ENCODE peak calls at places on chromosomes 11 and 22, in ten cellular contexts. One of them, this sample, is unnamed.

GRCh38 chr11:65003282-65003681 is 6.5 kb upstream of the BATF2 start:
- DNase-seq in kidney epithelial cell: no peak
- DNase-seq in IMR-90: peak; percentile 66
- DNase-seq in pancreas: no peak
- DNase-seq in GM23338: no peak
- DNase-seq in kidney: no peak
- DNase-seq in cardiac muscle cell: peak; percentile 60
- DNase-seq in A549: no peak
- DNase-seq in heart right ventricle: no peak
- DNase-seq in BE2C: no peak
- DNase-seq in this sample: no peak

GRCh38 chr22:22164541-22165272 is 79.9 kb upstream of the VPREB1 start:
- DNase-seq in kidney epithelial cell: no peak
- DNase-seq in IMR-90: no peak
- DNase-seq in pancreas: no peak
- DNase-seq in GM23338: peak; percentile 46
- DNase-seq in kidney: no peak
- DNase-seq in cardiac muscle cell: no peak
- DNase-seq in A549: no peak
- DNase-seq in heart right ventricle: no peak
- DNase-seq in BE2C: no peak
- DNase-seq in this sample: no peak

GRCh38 chr11:116420770-116421528 is 351.8 kb downstream of the BUD13 start:
- DNase-seq in kidney epithelial cell: no peak
- DNase-seq in IMR-90: no peak
- DNase-seq in pancreas: no peak
- DNase-seq in GM23338: no peak
- DNase-seq in kidney: no peak
- DNase-seq in cardiac muscle cell: peak; percentile 11
- DNase-seq in A549: no peak
- DNase-seq in heart right ventricle: no peak
- DNase-seq in BE2C: peak; percentile 40
- DNase-seq in this sample: no peak

GRCh38 chr11:3824714-3825472 is 15.9 kb downstream of the RHOG start:
- DNase-seq in kidney epithelial cell: no peak
- DNase-seq in IMR-90: no peak
- DNase-seq in pancreas: peak; percentile 62
- DNase-seq in GM23338: peak; percentile 96
- DNase-seq in kidney: no peak
- DNase-seq in cardiac muscle cell: peak; percentile 69
- DNase-seq in A549: peak; percentile 81
- DNase-seq in heart right ventricle: peak; percentile 58
- DNase-seq in BE2C: peak; percentile 68
- DNase-seq in this sample: no peak

GRCh38 chr11:2565447-2566222 is 120.8 kb downstream of the KCNQ1 start:
- DNase-seq in kidney epithelial cell: no peak
- DNase-seq in IMR-90: no peak
- DNase-seq in pancreas: peak; percentile 29
- DNase-seq in GM23338: no peak
- DNase-seq in kidney: peak; percentile 49
- DNase-seq in cardiac muscle cell: no peak
- DNase-seq in A549: no peak
- DNase-seq in heart right ventricle: no peak
- DNase-seq in BE2C: peak; percentile 0
- DNase-seq in this sample: no peak

GRCh38 chr11:120839846-120840402 is 184.0 kb upstream of the TBCEL start:
- DNase-seq in kidney epithelial cell: no peak
- DNase-seq in IMR-90: no peak
- DNase-seq in pancreas: no peak
- DNase-seq in GM23338: no peak
- DNase-seq in kidney: no peak
- DNase-seq in cardiac muscle cell: no peak
- DNase-seq in A549: no peak
- DNase-seq in heart right ventricle: no peak
- DNase-seq in BE2C: no peak
- DNase-seq in this sample: no peak

GRCh38 chr11:69627551-69627950 is 13.4 kb upstream of the CCND1 start:
- DNase-seq in kidney epithelial cell: no peak
- DNase-seq in IMR-90: no peak
- DNase-seq in pancreas: no peak
- DNase-seq in GM23338: no peak
- DNase-seq in kidney: no peak
- DNase-seq in cardiac muscle cell: no peak
- DNase-seq in A549: no peak
- DNase-seq in heart right ventricle: no peak
- DNase-seq in BE2C: no peak
- DNase-seq in this sample: no peak

GRCh38 chr22:27581688-27582087 is 219.9 kb downstream of the MN1 start:
- DNase-seq in kidney epithelial cell: no peak
- DNase-seq in IMR-90: peak; percentile 17
- DNase-seq in pancreas: no peak
- DNase-seq in GM23338: no peak
- DNase-seq in kidney: peak; percentile 85
- DNase-seq in cardiac muscle cell: no peak
- DNase-seq in A549: no peak
- DNase-seq in heart right ventricle: peak; percentile 89
- DNase-seq in BE2C: no peak
- DNase-seq in this sample: no peak

GRCh38 chr11:92638678-92639077 is 330.8 kb upstream of the MTNR1B start:
- DNase-seq in kidney epithelial cell: peak; percentile 44
- DNase-seq in IMR-90: no peak
- DNase-seq in pancreas: no peak
- DNase-seq in GM23338: no peak
- DNase-seq in kidney: no peak
- DNase-seq in cardiac muscle cell: no peak
- DNase-seq in A549: peak; percentile 0
- DNase-seq in heart right ventricle: no peak
- DNase-seq in BE2C: no peak
- DNase-seq in this sample: no peak

GRCh38 chr11:117851852-117852251 is 24.6 kb downstream of the FXYD6 start:
- DNase-seq in kidney epithelial cell: no peak
- DNase-seq in IMR-90: no peak
- DNase-seq in pancreas: no peak
- DNase-seq in GM23338: no peak
- DNase-seq in kidney: peak; percentile 43
- DNase-seq in cardiac muscle cell: no peak
- DNase-seq in A549: no peak
- DNase-seq in heart right ventricle: peak; percentile 70
- DNase-seq in BE2C: no peak
- DNase-seq in this sample: no peak

GRCh38 chr11:78046486-78046854 is 17.2 kb upstream of the THRSP start:
- DNase-seq in kidney epithelial cell: no peak
- DNase-seq in IMR-90: no peak
- DNase-seq in pancreas: no peak
- DNase-seq in GM23338: no peak
- DNase-seq in kidney: no peak
- DNase-seq in cardiac muscle cell: no peak
- DNase-seq in A549: no peak
- DNase-seq in heart right ventricle: no peak
- DNase-seq in BE2C: no peak
- DNase-seq in this sample: no peak
- H3K4me3 ChIP-seq in kidney epithelial cell: no peak overlapping the region
- H3K4me3 ChIP-seq in IMR-90: no peak overlapping the region
- H3K4me3 ChIP-seq in pancreas: no peak overlapping the region
- H3K4me3 ChIP-seq in GM23338: peak overlapping the region; percentile 57
- H3K4me3 ChIP-seq in kidney: peak overlapping the region; percentile 77
- H3K4me3 ChIP-seq in cardiac muscle cell: no peak overlapping the region
- H3K4me3 ChIP-seq in A549: no peak overlapping the region
- H3K4me3 ChIP-seq in heart right ventricle: no peak overlapping the region
- H3K4me3 ChIP-seq in BE2C: peak overlapping the region; percentile 59
- H3K4me3 ChIP-seq in this sample: no peak overlapping the region

GRCh38 chr11:129364143-129364654 is 11.4 kb upstream of the BARX2 start:
- DNase-seq in kidney epithelial cell: peak; percentile 50
- DNase-seq in IMR-90: peak; percentile 82
- DNase-seq in pancreas: peak; percentile 86
- DNase-seq in GM23338: peak; percentile 95
- DNase-seq in kidney: peak; percentile 91
- DNase-seq in cardiac muscle cell: peak; percentile 91
- DNase-seq in A549: peak; percentile 29
- DNase-seq in heart right ventricle: peak; percentile 69
- DNase-seq in BE2C: peak; percentile 78
- DNase-seq in this sample: peak; percentile 52
- TF ChIP-seq CTCF in kidney epithelial cell: peak; percentile 100
- TF ChIP-seq CTCF in IMR-90: peak; percentile 100
- TF ChIP-seq CTCF in pancreas: peak; percentile 98
- TF ChIP-seq CTCF in GM23338: peak; percentile 100
- TF ChIP-seq CTCF in kidney: peak; percentile 100
- TF ChIP-seq CTCF in cardiac muscle cell: peak; percentile 100
- TF ChIP-seq CTCF in A549: peak; percentile 98
- TF ChIP-seq CTCF in heart right ventricle: peak; percentile 99
- TF ChIP-seq CTCF in BE2C: peak; percentile 100
- TF ChIP-seq CTCF in this sample: peak; percentile 100

GRCh38 chr22:41661088-41661487 is 27.6 kb downstream of the SNU13 start:
- DNase-seq in kidney epithelial cell: no peak
- DNase-seq in IMR-90: peak; percentile 18
- DNase-seq in pancreas: no peak
- DNase-seq in GM23338: no peak
- DNase-seq in kidney: no peak
- DNase-seq in cardiac muscle cell: no peak
- DNase-seq in A549: no peak
- DNase-seq in heart right ventricle: no peak
- DNase-seq in BE2C: no peak
- DNase-seq in this sample: no peak
- H3K4me3 ChIP-seq in kidney epithelial cell: no peak overlapping the region
- H3K4me3 ChIP-seq in IMR-90: no peak overlapping the region
- H3K4me3 ChIP-seq in pancreas: no peak overlapping the region
- H3K4me3 ChIP-seq in GM23338: no peak overlapping the region
- H3K4me3 ChIP-seq in kidney: no peak overlapping the region
- H3K4me3 ChIP-seq in cardiac muscle cell: no peak overlapping the region
- H3K4me3 ChIP-seq in A549: no peak overlapping the region
- H3K4me3 ChIP-seq in heart right ventricle: no peak overlapping the region
- H3K4me3 ChIP-seq in BE2C: no peak overlapping the region
- H3K4me3 ChIP-seq in this sample: no peak overlapping the region

GRCh38 chr22:31488988-31489617 is 539 bp downstream of the EIF4ENIF1 start:
- DNase-seq in kidney epithelial cell: no peak
- DNase-seq in IMR-90: peak; percentile 7
- DNase-seq in pancreas: peak; percentile 66
- DNase-seq in GM23338: peak; percentile 65
- DNase-seq in kidney: peak; percentile 83
- DNase-seq in cardiac muscle cell: peak; percentile 74
- DNase-seq in A549: no peak
- DNase-seq in heart right ventricle: peak; percentile 19
- DNase-seq in BE2C: peak; percentile 61
- DNase-seq in this sample: no peak

GRCh38 chr22:31492151-31492550 is 2.5 kb upstream of the EIF4ENIF1 start:
- DNase-seq in kidney epithelial cell: no peak
- DNase-seq in IMR-90: no peak
- DNase-seq in pancreas: no peak
- DNase-seq in GM23338: no peak
- DNase-seq in kidney: no peak
- DNase-seq in cardiac muscle cell: no peak
- DNase-seq in A549: no peak
- DNase-seq in heart right ventricle: no peak
- DNase-seq in BE2C: no peak
- DNase-seq in this sample: no peak

GRCh38 chr22:31490496-31490925 is 869 bp upstream of the EIF4ENIF1 start:
- DNase-seq in kidney epithelial cell: no peak
- DNase-seq in IMR-90: peak; percentile 79
- DNase-seq in pancreas: no peak
- DNase-seq in GM23338: peak; percentile 58
- DNase-seq in kidney: no peak
- DNase-seq in cardiac muscle cell: peak; percentile 57
- DNase-seq in A549: peak; percentile 37
- DNase-seq in heart right ventricle: peak; percentile 60
- DNase-seq in BE2C: peak; percentile 39
- DNase-seq in this sample: no peak

GRCh38 chr22:31489632-31490495 is at the start of gene EIF4ENIF1:
- DNase-seq in kidney epithelial cell: no peak
- DNase-seq in IMR-90: peak; percentile 78
- DNase-seq in pancreas: peak; percentile 88
- DNase-seq in GM23338: peak; percentile 87
- DNase-seq in kidney: peak; percentile 95
- DNase-seq in cardiac muscle cell: peak; percentile 88
- DNase-seq in A549: peak; percentile 62
- DNase-seq in heart right ventricle: peak; percentile 93
- DNase-seq in BE2C: peak; percentile 92
- DNase-seq in this sample: no peak

DNA sequence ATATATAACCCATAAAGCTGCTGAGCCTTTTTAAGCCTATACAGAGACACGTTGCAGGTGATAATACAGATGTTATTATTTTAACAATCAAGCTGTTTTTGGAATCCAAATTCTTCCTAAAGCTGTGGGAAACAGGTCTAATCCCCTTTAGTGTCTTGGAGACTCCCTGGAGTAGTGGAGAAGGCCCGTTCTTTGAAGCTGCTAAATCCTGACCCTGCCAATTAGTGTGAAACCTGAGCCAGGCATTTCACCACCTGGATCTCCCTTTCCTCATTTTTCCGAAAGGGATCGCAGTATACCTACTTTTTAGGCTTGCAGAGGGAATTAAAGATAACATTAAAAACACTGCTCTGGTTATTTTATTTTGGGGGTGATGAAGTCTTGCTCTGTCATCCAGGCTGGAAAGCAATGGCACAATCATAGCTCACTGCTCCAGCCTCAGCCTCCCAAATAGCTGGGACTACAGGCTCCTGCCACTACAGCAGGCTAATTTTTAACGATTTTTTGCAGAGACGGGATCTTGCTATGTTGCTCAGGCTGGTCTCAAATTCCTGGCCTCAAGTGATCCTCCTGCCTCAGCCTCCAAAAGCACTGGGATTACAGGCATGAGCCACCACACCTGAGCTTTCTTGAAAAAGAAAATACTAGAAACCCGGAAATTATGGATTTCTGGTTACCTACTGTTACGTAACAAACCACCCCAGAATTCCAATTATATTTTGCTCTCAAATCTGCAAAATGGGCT is 1.7 kb upstream of the EIF4ENIF1 start:
- DNase-seq in kidney epithelial cell: no peak
- DNase-seq in IMR-90: no peak
- DNase-seq in pancreas: no peak
- DNase-seq in GM23338: peak; percentile 52
- DNase-seq in kidney: no peak
- DNase-seq in cardiac muscle cell: no peak
- DNase-seq in A549: no peak
- DNase-seq in heart right ventricle: no peak
- DNase-seq in BE2C: no peak
- DNase-seq in this sample: no peak
- TF ChIP-seq CTCF in kidney epithelial cell: no peak
- TF ChIP-seq CTCF in IMR-90: no peak
- TF ChIP-seq CTCF in pancreas: no peak
- TF ChIP-seq CTCF in GM23338: no peak
- TF ChIP-seq CTCF in kidney: no peak
- TF ChIP-seq CTCF in cardiac muscle cell: no peak
- TF ChIP-seq CTCF in A549: no peak
- TF ChIP-seq CTCF in heart right ventricle: no peak
- TF ChIP-seq CTCF in BE2C: no peak
- TF ChIP-seq CTCF in this sample: no peak

GRCh38 chr22:37017356-37017755 is 1.9 kb downstream of the TST start:
- DNase-seq in kidney epithelial cell: no peak
- DNase-seq in IMR-90: no peak
- DNase-seq in pancreas: no peak
- DNase-seq in GM23338: no peak
- DNase-seq in kidney: peak; percentile 59
- DNase-seq in cardiac muscle cell: no peak
- DNase-seq in A549: no peak
- DNase-seq in heart right ventricle: no peak
- DNase-seq in BE2C: no peak
- DNase-seq in this sample: no peak
- H3K4me3 ChIP-seq in kidney epithelial cell: no peak overlapping the region
- H3K4me3 ChIP-seq in IMR-90: no peak overlapping the region
- H3K4me3 ChIP-seq in pancreas: peak overlapping the region; percentile 92
- H3K4me3 ChIP-seq in GM23338: no peak overlapping the region
- H3K4me3 ChIP-seq in kidney: peak overlapping the region; percentile 77
- H3K4me3 ChIP-seq in cardiac muscle cell: no peak overlapping the region
- H3K4me3 ChIP-seq in A549: no peak overlapping the region
- H3K4me3 ChIP-seq in heart right ventricle: no peak overlapping the region
- H3K4me3 ChIP-seq in BE2C: no peak overlapping the region
- H3K4me3 ChIP-seq in this sample: no peak overlapping the region